ENCODE peak calls at places on chromosomes 4 and X, in five cellular contexts. D is SK-N-SH, R is HCT116, P is GM12878, J is K562. U is an unnamed sample.
A peak's percentile ranks its signal among the peaks of the same experiment; 100 is the strongest.

GRCh38 chrX:63743596-63743995 is 41.4 kb downstream of the ARHGEF9 start:
- DNase-seq in D (no peak), R (no peak), P (no peak), J (no peak), U (no peak)

GRCh38 chrX:1336331-1337143 is at the start of gene IL3RA:
- DNase-seq in D (no peak), R (no peak), P (peak; percentile 52), J (no peak), U (no peak)

GRCh38 chrX:12709047-12709446 is 82.2 kb upstream of the PRPS2 start:
- DNase-seq in D (no peak), R (no peak), P (no peak), J (no peak), U (no peak)

GRCh38 chr4:159273841-159274240 is 171.0 kb downstream of the RAPGEF2 start:
- DNase-seq in D (no peak), R (no peak), P (no peak), J (no peak), U (no peak)

GRCh38 chrX:149982310-149982709 is 44.0 kb upstream of the EOLA2 start:
- DNase-seq in D (no peak), R (no peak), P (no peak), J (no peak), U (no peak)

GRCh38 chr4:48228887-48229462 is 40.7 kb downstream of the TEC start:
- DNase-seq in D (peak; percentile 12), R (no peak), P (no peak), J (no peak), U (no peak)

GRCh38 chrX:22164770-22165388 is 107.8 kb upstream of the CBLL2 start:
- DNase-seq in D (no peak), R (no peak), P (no peak), J (no peak), U (no peak)

GRCh38 chr4:40121515-40121914 is 64.9 kb downstream of the N4BP2 start:
- DNase-seq in D (no peak), R (peak; percentile 12), P (peak; percentile 11), J (peak; percentile 76), U (no peak)

GRCh38 chr4:145279122-145279960 is 99.0 kb upstream of the OTUD4 start:
- DNase-seq in D (peak; percentile 12), R (no peak), P (no peak), J (peak; percentile 5), U (no peak)

GRCh38 chr4:11739992-11740391 is 311.3 kb upstream of the HS3ST1 start:
- DNase-seq in D (no peak), R (no peak), P (no peak), J (no peak), U (no peak)

GRCh38 chr4:158459085-158459820 is 62.4 kb upstream of the RXFP1 start:
- DNase-seq in D (no peak), R (no peak), P (no peak), J (peak; percentile 61), U (no peak)

GRCh38 chr4:118270492-118270891 is 82.3 kb downstream of the PRSS12 start:
- DNase-seq in D (peak; percentile 37), R (peak; percentile 35), P (no peak), J (peak; percentile 57), U (peak; percentile 36)

GRCh38 chrX:85992811-85993229 is 54.5 kb downstream of the CHM start:
- DNase-seq in D (no peak), R (peak; percentile 7), P (no peak), J (peak; percentile 16), U (no peak)

GRCh38 chr4:152408514-152409327 is 127.2 kb downstream of the FBXW7 start:
- DNase-seq in D (peak; percentile 8), R (peak; percentile 15), P (no peak), J (peak; percentile 28), U (peak; percentile 21)

GRCh38 chr4:105520819-105521790 is 31.3 kb upstream of the ARHGEF38 start:
- DNase-seq in D (peak; percentile 69), R (peak; percentile 32), P (peak; percentile 15), J (peak; percentile 58), U (no peak)

GRCh38 chr4:68905598-68906237 is 45.9 kb downstream of the UGT2A3 start:
- DNase-seq in D (no peak), R (no peak), P (no peak), J (no peak), U (peak; percentile 79)

GRCh38 chr4:26822546-26822945 is 38.1 kb upstream of the STIM2 start:
- DNase-seq in D (no peak), R (no peak), P (peak; percentile 27), J (no peak), U (no peak)

GRCh38 chrX:44232100-44232499 is 111.4 kb downstream of the EFHC2 start:
- DNase-seq in D (no peak), R (no peak), P (no peak), J (no peak), U (no peak)

GRCh38 chrX:19628006-19628575 is 112.8 kb upstream of the MAP3K15 start:
- DNase-seq in D (no peak), R (no peak), P (no peak), J (no peak), U (no peak)

GRCh38 chrX:130028196-130028595 is 45.8 kb downstream of the BCORL1 start:
- DNase-seq in D (peak; percentile 49), R (peak; percentile 3), P (no peak), J (peak; percentile 66), U (no peak)

GRCh38 chrX:134694935-134695334 is 36.7 kb upstream of the PLAC1 start:
- DNase-seq in D (no peak), R (no peak), P (no peak), J (no peak), U (no peak)

GRCh38 chrX:119606508-119607389 is 525 bp upstream of the NKRF start:
- DNase-seq in D (no peak), R (peak; percentile 79), P (no peak), J (no peak), U (no peak)

DNA sequence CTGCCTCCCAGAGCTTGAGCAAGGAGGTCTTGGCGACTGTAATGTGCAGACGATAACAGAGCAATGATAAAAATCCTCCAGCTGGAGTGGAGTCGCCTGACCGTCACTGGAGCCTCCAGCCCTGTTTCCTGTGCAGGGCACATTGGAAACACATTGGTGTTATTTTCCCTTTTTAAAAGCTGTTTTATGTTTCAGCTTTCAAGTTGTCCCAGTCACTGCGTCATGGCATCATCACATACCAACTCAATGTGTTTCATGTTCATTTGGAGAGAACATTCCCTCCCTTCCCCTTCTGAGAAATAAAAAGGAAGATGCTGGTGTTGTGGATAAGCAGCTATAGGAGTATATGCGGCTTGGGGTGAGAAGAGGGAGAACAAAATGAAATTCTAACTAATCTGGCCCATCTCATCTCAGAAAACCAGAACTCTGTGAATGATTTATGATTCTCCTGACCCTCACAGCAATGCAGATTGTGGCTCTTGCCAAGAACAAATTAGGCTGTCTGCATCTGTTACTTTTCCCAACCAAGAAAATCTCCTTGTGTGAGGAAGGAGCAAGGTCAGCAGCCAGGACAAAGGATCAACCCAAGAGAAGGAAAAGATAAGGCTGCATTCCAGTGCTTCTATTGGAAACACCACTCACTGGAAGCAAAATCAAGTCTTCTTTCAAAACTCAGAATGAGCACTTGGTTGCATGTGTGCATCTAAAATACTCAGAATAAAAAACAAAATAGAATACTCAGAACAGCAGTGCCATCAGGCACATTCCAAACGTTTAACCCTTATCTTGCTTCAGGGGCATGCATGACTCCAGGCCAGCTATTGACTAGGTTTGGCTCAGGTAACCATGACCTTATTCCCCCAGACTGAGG is 134.4 kb downstream of the RASL11B start:
- DNase-seq in D (peak; percentile 71), R (no peak), P (no peak), J (no peak), U (no peak)
- TF ChIP-seq JUND in D (peak; percentile 47), R (no peak), P (no peak), J (no peak), U (no peak)

GRCh38 chrX:40468033-40468979 is 112.5 kb upstream of the ATP6AP2 start:
- DNase-seq in D (peak; percentile 38), R (peak; percentile 47), P (peak; percentile 47), J (peak; percentile 51), U (peak; percentile 32)
- TF ChIP-seq JUND in D (no peak), R (no peak), P (no peak), J (no peak), U (no peak)

GRCh38 chr4:63464393-63464792 is 944.9 kb downstream of the TECRL start:
- DNase-seq in D (no peak), R (no peak), P (no peak), J (no peak), U (no peak)

GRCh38 chr4:63458010-63458409 is 951.2 kb downstream of the TECRL start:
- DNase-seq in D (no peak), R (no peak), P (no peak), J (no peak), U (no peak)

GRCh38 chr4:63460075-63460474 is 949.2 kb downstream of the TECRL start:
- DNase-seq in D (no peak), R (no peak), P (no peak), J (no peak), U (no peak)

GRCh38 chr4:63459329-63459728 is 949.9 kb downstream of the TECRL start:
- DNase-seq in D (no peak), R (no peak), P (peak; percentile 48), J (no peak), U (no peak)
- TF ChIP-seq JUND in D (no peak), R (no peak), P (no peak), J (no peak), U (no peak)

DNA sequence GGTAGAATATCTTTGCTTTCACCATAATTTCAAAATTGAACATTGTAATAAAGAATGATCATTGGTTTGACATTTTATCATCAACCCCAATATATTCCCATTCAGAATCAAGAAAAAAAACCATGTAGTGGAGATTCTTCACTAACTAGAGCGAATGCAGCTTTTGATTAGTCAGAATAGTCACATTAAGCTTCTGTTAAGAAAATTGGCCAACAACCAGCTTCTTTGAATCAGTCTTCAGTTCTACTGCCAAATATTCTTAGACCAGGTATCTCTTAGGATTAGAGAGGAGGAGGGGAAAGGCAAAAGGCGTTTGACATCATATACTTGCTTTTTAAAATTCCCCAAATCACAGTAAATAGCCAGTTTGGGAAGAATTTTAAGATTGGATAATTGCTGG is 22.2 kb upstream of the TBC1D8B start:
- DNase-seq in D (no peak), R (no peak), P (no peak), J (no peak), U (no peak)
- TF ChIP-seq JUND in D (no peak), R (no peak), P (no peak), J (no peak), U (no peak)

GRCh38 chrX:136872091-136872700 is 8.3 kb downstream of the RBMX start:
- DNase-seq in D (no peak), R (no peak), P (no peak), J (no peak), U (no peak)
- TF ChIP-seq JUND in D (no peak), R (no peak), P (no peak), J (no peak), U (no peak)

GRCh38 chrX:136878423-136878822 is 2.1 kb downstream of the RBMX start:
- DNase-seq in D (no peak), R (no peak), P (no peak), J (no peak), U (no peak)

GRCh38 chrX:136880452-136881013 is at the start of gene RBMX:
- DNase-seq in D (peak; percentile 87), R (peak; percentile 89), P (peak; percentile 83), J (peak; percentile 96), U (peak; percentile 42)

GRCh38 chrX:136879001-136879667 is 1.4 kb downstream of the RBMX start:
- DNase-seq in D (no peak), R (no peak), P (no peak), J (no peak), U (no peak)

DNA sequence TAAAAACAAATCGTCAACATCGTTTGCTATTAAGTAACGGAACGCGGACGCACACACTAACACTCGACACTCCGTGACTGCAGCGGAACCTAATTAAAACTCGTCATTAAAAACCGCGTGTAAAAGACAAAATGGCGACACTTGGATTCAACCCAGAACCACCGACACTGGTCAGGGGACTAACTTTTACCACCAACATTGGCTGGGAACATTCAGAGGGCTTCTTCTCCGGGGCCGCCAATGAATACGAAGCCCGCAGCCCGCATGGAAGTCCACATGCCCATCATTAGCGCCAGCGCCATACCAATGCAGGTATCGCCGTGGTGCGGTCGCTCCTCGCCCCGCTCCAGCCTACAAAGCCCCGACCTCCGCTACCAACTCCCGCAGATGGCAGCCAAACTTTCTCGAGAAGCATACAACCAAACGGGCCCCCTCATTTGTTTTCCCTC is 498 bp downstream of the RBMX start:
- DNase-seq in D (peak; percentile 18), R (no peak), P (no peak), J (peak; percentile 53), U (no peak)
- TF ChIP-seq JUND in D (no peak), R (no peak), P (no peak), J (no peak), U (no peak)

U was measured in T47D.